ENCODE peak calls at places on chromosomes 2 and 18, in seven cellular contexts. B is cardiac muscle cell, X is AG09309, P is fibroblast of mammary gland, O is choroid plexus epithelial cell, U is epithelial cell of esophagus, D is cardiac fibroblast. I is an unnamed sample.

GRCh38 chr18:79402977-79403722 is 7.4 kb downstream of the NFATC1 start:
- DNase-seq in D (peak), U (peak), P (no peak), X (no peak), B (no peak), O (no peak), I (peak)

GRCh38 chr2:75549401-75550253 is 11.1 kb downstream of the EVA1A start:
- DNase-seq in X (no peak), U (no peak), O (no peak), B (no peak), P (no peak), D (no peak), I (no peak)

GRCh38 chr2:22942441-22942840 is 442.5 kb upstream of the KLHL29 start:
- DNase-seq in P (no peak), D (no peak), X (no peak), B (no peak), O (no peak), U (no peak), I (no peak)

GRCh38 chr2:159591221-159591620 is 25.1 kb downstream of the BAZ2B start:
- DNase-seq in X (no peak), O (no peak), B (no peak), P (no peak), U (no peak), D (no peak), I (no peak)

GRCh38 chr2:88903744-88904353 is 212.4 kb downstream of the RPIA start:
- DNase-seq in X (no peak), P (peak), D (peak), U (peak), B (peak), O (peak), I (peak)

GRCh38 chr2:38692636-38693318 is 26.9 kb downstream of the GALM start:
- DNase-seq in P (no peak), D (no peak), B (no peak), U (peak), O (no peak), X (no peak), I (no peak)

GRCh38 chr18:11587432-11587831 is 22.0 kb upstream of the SLC35G4 start:
- DNase-seq in P (no peak), X (no peak), D (no peak), B (no peak), U (no peak), O (no peak), I (no peak)

GRCh38 chr2:67733517-67733916 is 329.3 kb downstream of the C1D start:
- DNase-seq in B (peak), P (peak), D (peak), O (peak), X (no peak), U (peak), I (peak)

GRCh38 chr2:60818272-60818671 is 62.2 kb downstream of the PAPOLG start:
- DNase-seq in P (peak), B (no peak), D (peak), O (peak), X (no peak), U (peak), I (no peak)

GRCh38 chr2:19503406-19503805 is 145.0 kb upstream of the OSR1 start:
- DNase-seq in P (no peak), U (no peak), X (no peak), O (no peak), B (no peak), D (no peak), I (no peak)

GRCh38 chr2:150619607-150620330 is 132.3 kb upstream of the RND3 start:
- DNase-seq in X (no peak), U (peak), D (peak), B (no peak), O (peak), P (peak), I (peak)

GRCh38 chr2:25606892-25607291 is 66.5 kb downstream of the DTNB start:
- DNase-seq in D (peak), X (no peak), B (peak), P (peak), U (peak), O (peak), I (peak)

GRCh38 chr2:24548058-24548457 is 57.0 kb downstream of the NCOA1 start:
- DNase-seq in X (no peak), B (no peak), U (no peak), O (no peak), D (no peak), P (no peak), I (no peak)

GRCh38 chr18:59908790-59909189 is 9.0 kb downstream of the PMAIP1 start:
- DNase-seq in P (peak), O (peak), X (no peak), D (peak), U (peak), B (no peak), I (no peak)

GRCh38 chr2:119264781-119265692 is 41.4 kb downstream of the STEAP3 start:
- DNase-seq in U (peak), B (peak), O (peak), P (peak), D (peak), X (no peak), I (peak)

GRCh38 chr18:57698571-57699276 is 77.1 kb upstream of the NARS1 start:
- DNase-seq in U (peak), X (peak), P (peak), O (peak), B (peak), D (peak), I (peak)

GRCh38 chr2:27689424-27689823 is 25.7 kb downstream of the SLC4A1AP start:
- DNase-seq in U (peak), D (no peak), O (no peak), P (no peak), B (no peak), X (no peak), I (no peak)

GRCh38 chr18:41266616-41267015 is 688.4 kb upstream of the PIK3C3 start:
- DNase-seq in O (peak), D (peak), P (peak), X (no peak), B (no peak), U (peak), I (no peak)

GRCh38 chr2:80256396-80257167 is 48.0 kb downstream of the LRRTM1 start:
- DNase-seq in X (no peak), P (peak), D (peak), U (peak), O (no peak), B (peak), I (peak)

GRCh38 chr18:35661483-35662146 is 80.1 kb downstream of the GALNT1 start:
- DNase-seq in P (no peak), D (no peak), U (no peak), O (no peak), B (no peak), X (no peak), I (peak)

GRCh38 chr2:218811382-218811781 is 20.2 kb downstream of the PRKAG3 start:
- DNase-seq in P (peak), D (no peak), X (no peak), U (no peak), O (peak), B (no peak), I (no peak)

GRCh38 chr2:57397550-57398360 is 648.9 kb upstream of the VRK2 start:
- DNase-seq in D (no peak), B (no peak), P (no peak), X (no peak), U (no peak), O (no peak), I (no peak)

GRCh38 chr2:145416640-145417039 is 896.7 kb upstream of the ZEB2 start:
- DNase-seq in U (no peak), D (no peak), B (no peak), X (no peak), O (no peak), P (no peak), I (peak)

GRCh38 chr2:43329637-43330036 is 103.2 kb upstream of the ZFP36L2 start:
- DNase-seq in B (no peak), P (no peak), O (no peak), U (no peak), D (no peak), X (no peak), I (no peak)

GRCh38 chr18:78658531-78658930 is 321.1 kb upstream of the SALL3 start:
- DNase-seq in X (no peak), D (no peak), O (no peak), P (no peak), U (no peak), B (no peak), I (no peak)

GRCh38 chr2:72579595-72580180 is 246.1 kb downstream of the EXOC6B start:
- DNase-seq in P (peak), X (peak), U (peak), D (peak), B (peak), O (peak), I (peak)

GRCh38 chr2:26605195-26605968 is 35.8 kb downstream of the CIB4 start:
- DNase-seq in D (peak), O (peak), X (peak), U (peak), P (peak), B (peak), I (peak)

GRCh38 chr2:125456851-125457250 is 1199.1 kb upstream of the GYPC start:
- DNase-seq in D (no peak), B (no peak), U (no peak), P (no peak), X (no peak), O (no peak), I (no peak)

GRCh38 chr18:50678651-50679415 is 118.9 kb downstream of the MAPK4 start:
- DNase-seq in B (no peak), U (no peak), O (no peak), P (no peak), D (no peak), X (no peak), I (no peak)

GRCh38 chr2:119494163-119494790 is 30.0 kb downstream of the SCTR start:
- DNase-seq in P (no peak), D (no peak), U (no peak), B (no peak), X (no peak), O (no peak), I (no peak)

GRCh38 chr2:66665124-66665984 is 230.4 kb downstream of the MEIS1 start:
- DNase-seq in U (peak), X (no peak), O (peak), P (peak), D (peak), B (no peak), I (peak)

GRCh38 chr2:140648390-140648789 is 1482.4 kb downstream of the LRP1B start:
- DNase-seq in X (no peak), O (no peak), U (no peak), B (no peak), P (no peak), D (no peak), I (no peak)

GRCh38 chr2:65999790-66000189 is 435.1 kb upstream of the MEIS1 start:
- DNase-seq in U (peak), P (no peak), D (no peak), B (no peak), X (no peak), O (no peak), I (no peak)

GRCh38 chr2:43484323-43484930 is 111.4 kb downstream of the THADA start:
- DNase-seq in O (peak), P (peak), B (peak), U (peak), D (peak), X (peak), I (peak)

GRCh38 chr2:173150087-173150486 is 74.4 kb downstream of the MAP3K20 start:
- DNase-seq in P (peak), O (peak), U (no peak), D (peak), X (peak), B (no peak), I (peak)

GRCh38 chr18:79393626-79394401 is 1.9 kb upstream of the NFATC1 start:
- DNase-seq in O (peak), U (peak), P (peak), B (peak), D (peak), X (no peak), I (peak)

GRCh38 chr2:102070058-102070642 is 72.4 kb upstream of the IL1R1 start:
- DNase-seq in B (no peak), X (no peak), D (peak), P (peak), O (peak), U (no peak), I (peak)
- TF ChIP-seq CTCF in B (peak), X (no peak), D (peak), P (peak), O (peak), U (no peak), I (peak)

GRCh38 chr2:199462167-199462976 is 4.6 kb upstream of the SATB2 start:
- DNase-seq in X (no peak), B (no peak), D (no peak), P (no peak), U (no peak), O (no peak), I (no peak)

GRCh38 chr2:199463000-199463692 is 5.4 kb upstream of the SATB2 start:
- DNase-seq in D (peak), U (peak), O (peak), X (no peak), P (peak), B (peak), I (peak)

GRCh38 chr2:199460101-199460671 is 2.4 kb upstream of the SATB2 start:
- DNase-seq in O (peak), D (peak), U (peak), X (no peak), B (no peak), P (peak), I (peak)

GRCh38 chr2:199460808-199461454 is 3.2 kb upstream of the SATB2 start:
- DNase-seq in U (no peak), X (no peak), D (peak), B (no peak), P (no peak), O (no peak), I (peak)

DNA sequence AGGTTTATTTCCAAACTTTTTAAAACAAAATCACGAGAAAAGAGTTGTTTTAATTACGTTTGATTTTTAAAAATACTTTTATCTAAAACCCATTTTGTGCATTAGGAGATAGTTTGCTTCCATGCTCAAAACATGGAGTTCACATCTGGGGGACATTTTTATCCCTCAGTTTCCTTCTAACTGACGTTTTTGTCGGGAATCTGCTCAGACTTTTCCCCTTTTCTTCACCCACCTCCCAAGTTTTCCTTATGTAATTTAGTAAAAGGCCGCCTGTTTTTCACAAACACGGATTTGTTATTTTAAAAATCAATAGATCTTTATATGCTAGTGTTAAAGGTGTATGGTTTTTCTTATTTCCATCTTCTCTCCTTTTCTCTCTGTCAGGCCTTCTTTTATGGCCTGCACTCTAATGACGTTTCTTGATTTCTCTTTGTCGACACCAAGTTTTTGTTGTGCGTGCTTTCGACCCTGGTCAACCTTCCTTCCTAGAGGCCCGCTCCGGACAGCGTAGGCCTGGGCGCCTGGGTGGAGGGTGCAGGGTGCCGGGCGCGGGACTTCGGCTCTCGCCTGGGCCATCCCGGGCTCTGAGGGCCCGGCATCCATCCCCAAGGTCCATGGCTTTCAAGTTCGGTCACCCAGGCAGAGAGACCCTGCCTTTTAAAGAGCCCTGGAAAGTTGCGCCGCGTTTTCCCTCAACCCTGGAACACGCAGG is 3.9 kb upstream of the SATB2 start:
- DNase-seq in O (no peak), X (no peak), P (no peak), B (no peak), U (no peak), D (no peak), I (no peak)
- H3K4me3 ChIP-seq in O (no peak), X (peak), P (no peak), B (no peak), U (no peak), D (no peak), I (peak)

DNA sequence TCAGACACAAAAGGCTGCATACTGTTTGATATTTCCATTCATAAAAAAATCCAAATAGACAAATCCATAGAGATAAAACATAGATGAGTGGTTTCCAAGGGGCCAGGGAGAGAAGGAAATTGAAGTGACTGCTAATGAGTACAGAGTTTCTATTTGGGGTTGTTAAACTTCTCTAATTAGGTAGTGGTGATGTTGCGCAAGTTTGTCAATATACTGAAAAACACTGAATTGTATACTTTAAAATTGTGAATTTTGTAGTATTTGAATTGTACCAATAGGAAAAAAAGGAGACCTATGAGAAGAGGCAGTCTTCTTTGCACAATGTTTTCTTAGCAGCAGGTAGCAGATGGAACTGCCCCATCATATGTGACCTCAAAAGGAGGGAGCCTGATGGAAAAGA is 71.1 kb downstream of the SCN9A start:
- DNase-seq in O (no peak), B (no peak), X (no peak), D (no peak), U (no peak), P (no peak), I (no peak)
- TF ChIP-seq CTCF in O (no peak), B (no peak), X (no peak), D (no peak), U (no peak), P (no peak), I (no peak)

GRCh38 chr2:10327896-10328666 is 25.4 kb downstream of the HPCAL1 start:
- DNase-seq in X (no peak), B (no peak), O (no peak), U (no peak), D (no peak), P (no peak), I (no peak)

GRCh38 chr2:10330700-10331032 is 28.0 kb downstream of the HPCAL1 start:
- DNase-seq in P (no peak), U (no peak), O (no peak), D (no peak), X (no peak), B (no peak), I (no peak)

GRCh38 chr2:10328667-10329583 is 26.2 kb downstream of the HPCAL1 start:
- DNase-seq in P (no peak), D (no peak), X (no peak), B (no peak), U (no peak), O (no peak), I (no peak)

GRCh38 chr2:10329880-10330699 is 27.4 kb downstream of the HPCAL1 start:
- DNase-seq in O (peak), B (no peak), D (peak), X (peak), U (peak), P (peak), I (peak)

GRCh38 chr2:10329584-10329879 is 26.8 kb downstream of the HPCAL1 start:
- DNase-seq in D (no peak), B (no peak), P (no peak), O (no peak), X (no peak), U (no peak), I (no peak)
- H3K4me3 ChIP-seq in D (no peak), B (no peak), P (no peak), O (no peak), X (no peak), U (no peak), I (no peak)

GRCh38 chr2:175439416-175439815 is 257.9 kb upstream of the ATP5MC3 start:
- DNase-seq in P (no peak), X (no peak), B (no peak), U (no peak), D (no peak), O (no peak), I (no peak)
- TF ChIP-seq CTCF in P (no peak), X (no peak), B (no peak), U (peak), D (no peak), O (no peak), I (no peak)

DNA sequence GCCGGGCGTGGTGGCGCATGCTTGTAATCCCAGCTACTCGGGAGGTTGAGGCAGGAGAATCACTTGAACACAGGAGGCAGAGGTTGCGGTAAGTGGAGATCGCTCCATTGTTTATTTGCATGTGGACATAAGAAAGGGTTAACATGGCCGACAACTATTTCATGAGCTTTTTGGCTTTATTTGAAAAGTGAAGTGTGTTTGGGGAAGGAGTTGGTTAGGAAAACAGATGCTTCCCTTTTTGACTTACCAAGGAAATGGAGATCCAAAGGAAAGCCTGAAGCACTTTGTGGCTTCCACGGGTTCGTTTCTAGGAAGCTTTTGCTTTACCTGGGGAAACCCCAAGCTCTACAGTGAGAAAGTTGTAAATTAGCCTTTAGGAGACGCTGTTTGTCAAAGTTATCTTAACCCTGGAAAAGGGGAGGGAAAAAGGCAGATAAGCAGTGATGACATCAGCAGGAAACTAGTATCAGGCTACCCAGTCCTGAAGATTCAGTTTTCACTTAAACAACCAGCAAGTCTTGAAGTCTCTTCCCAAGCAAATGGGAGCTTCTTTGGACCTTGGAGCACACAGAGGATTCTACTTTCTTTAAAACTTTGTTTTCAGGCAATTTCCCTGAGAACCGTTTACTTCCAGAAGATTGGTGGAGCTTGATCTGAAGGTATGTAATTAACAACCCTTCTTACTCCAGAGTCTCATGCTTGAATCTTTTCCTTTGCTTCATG is at the start of gene CASP10:
- DNase-seq in B (no peak), U (peak), O (peak), P (peak), D (peak), X (no peak), I (peak)
- H3K4me3 ChIP-seq in B (no peak), U (peak), O (peak), P (peak), D (peak), X (peak), I (peak)

GRCh38 chr2:45241061-45241561 is 231.9 kb upstream of the SIX2 start:
- DNase-seq in O (peak), P (peak), U (peak), B (no peak), D (peak), X (peak), I (peak)
- TF ChIP-seq CTCF in O (no peak), P (no peak), U (no peak), B (no peak), D (no peak), X (no peak), I (no peak)

DNA sequence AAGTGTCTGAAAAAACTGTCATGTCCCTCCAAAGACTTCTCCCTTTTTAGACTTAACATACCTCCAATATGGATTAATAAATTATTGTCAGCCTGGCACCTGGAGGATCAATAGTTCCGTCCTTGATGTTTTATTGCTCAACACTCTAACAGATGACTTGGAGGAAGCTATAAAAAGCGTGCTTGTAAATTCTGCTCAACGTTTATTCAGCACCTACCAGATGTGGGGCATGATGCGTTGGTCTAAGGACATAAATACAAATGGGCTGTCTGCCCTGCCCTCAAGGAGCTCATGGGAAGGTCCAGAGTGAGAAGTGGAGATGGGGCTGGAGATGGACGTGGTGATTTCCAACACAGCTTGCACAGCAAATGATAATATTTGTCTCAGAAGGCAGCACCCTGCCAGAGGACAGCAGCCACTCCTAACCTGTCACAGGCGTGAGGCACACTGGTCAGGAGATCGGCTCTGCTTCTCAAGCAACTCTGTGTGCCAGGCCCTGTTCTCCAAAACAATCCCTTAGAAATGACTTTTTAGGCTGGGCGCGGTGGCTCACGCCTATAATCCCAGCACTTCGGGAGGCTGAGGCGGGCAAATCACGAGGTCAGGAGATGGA is 25.5 kb upstream of the ZCCHC2 start:
- DNase-seq in P (no peak), U (no peak), B (peak), X (no peak), D (no peak), O (no peak), I (no peak)
- H3K4me3 ChIP-seq in P (no peak), U (no peak), B (no peak), X (no peak), D (no peak), O (no peak), I (no peak)